ENCODE peak calls at places on chromosome 20, in ten cellular contexts. P, G, X, M, J, L, B, D, T and F are unnamed samples.

GRCh38 chr20:45969712-45970634 is 2.0 kb downstream of the ZNF335 start:
- DNase-seq in P (peak), G (peak), X (peak), M (peak), J (no peak), L (peak), B (peak), D (no peak), T (no peak), F (peak)

GRCh38 chr20:20710847-20711315 is 1.6 kb downstream of the RALGAPA2 start:
- DNase-seq in P (peak), G (no peak), X (peak), M (no peak), J (peak), L (peak), B (no peak), D (no peak), T (no peak), F (peak)

GRCh38 chr20:9945406-9945805 is 89.4 kb upstream of the ANKEF1 start:
- DNase-seq in P (no peak), G (no peak), X (no peak), M (peak), J (no peak), L (no peak), B (peak), D (no peak), T (no peak), F (no peak)

GRCh38 chr20:25136643-25137559 is 55.0 kb upstream of the VSX1 start:
- DNase-seq in P (peak), G (no peak), X (no peak), M (peak), J (no peak), L (no peak), B (peak), D (no peak), T (no peak), F (no peak)

GRCh38 chr20:38685853-38686473 is 38.3 kb upstream of the SLC32A1 start:
- DNase-seq in P (peak), G (no peak), X (no peak), M (peak), J (peak), L (no peak), B (peak), D (no peak), T (no peak), F (peak)

GRCh38 chr20:57213291-57213690 is 53.1 kb downstream of the BMP7 start:
- DNase-seq in P (no peak), G (no peak), X (no peak), M (no peak), J (no peak), L (no peak), B (no peak), D (no peak), T (no peak), F (no peak)

GRCh38 chr20:52217689-52218395 is 26.3 kb upstream of the ZFP64 start:
- DNase-seq in P (no peak), G (no peak), X (no peak), M (no peak), J (no peak), L (no peak), B (no peak), D (no peak), T (no peak), F (no peak)

GRCh38 chr20:22924036-22924737 is 110.9 kb upstream of the SSTR4 start:
- DNase-seq in P (no peak), G (no peak), X (no peak), M (no peak), J (no peak), L (no peak), B (no peak), D (no peak), T (no peak), F (peak)

GRCh38 chr20:9144643-9145042 is 75.8 kb downstream of the PLCB4 start:
- DNase-seq in P (no peak), G (no peak), X (no peak), M (no peak), J (no peak), L (no peak), B (no peak), D (no peak), T (no peak), F (no peak)

GRCh38 chr20:40682104-40683045 is 6.7 kb downstream of the MAFB start:
- DNase-seq in P (peak), G (no peak), X (peak), M (no peak), J (no peak), L (peak), B (no peak), D (no peak), T (no peak), F (no peak)

GRCh38 chr20:11103866-11104265 is 430.1 kb upstream of the JAG1 start:
- DNase-seq in P (no peak), G (no peak), X (no peak), M (peak), J (no peak), L (no peak), B (no peak), D (no peak), T (no peak), F (no peak)

GRCh38 chr20:6566821-6567220 is 200.7 kb upstream of the BMP2 start:
- DNase-seq in P (no peak), G (no peak), X (no peak), M (peak), J (no peak), L (no peak), B (no peak), D (no peak), T (no peak), F (no peak)

GRCh38 chr20:40686434-40686882 is 2.6 kb downstream of the MAFB start:
- DNase-seq in P (peak), G (no peak), X (no peak), M (no peak), J (no peak), L (peak), B (no peak), D (no peak), T (no peak), F (peak)

GRCh38 chr20:6766433-6766832 is 1.1 kb upstream of the BMP2 start:
- DNase-seq in P (peak), G (no peak), X (no peak), M (no peak), J (no peak), L (no peak), B (no peak), D (no peak), T (no peak), F (no peak)

GRCh38 chr20:10080554-10080953 is 45.8 kb downstream of the ANKEF1 start:
- DNase-seq in P (no peak), G (no peak), X (no peak), M (no peak), J (no peak), L (no peak), B (no peak), D (no peak), T (no peak), F (no peak)

GRCh38 chr20:36585410-36586125 is 12.2 kb downstream of the TGIF2 start:
- DNase-seq in P (no peak), G (no peak), X (no peak), M (peak), J (no peak), L (no peak), B (no peak), D (no peak), T (no peak), F (no peak)

GRCh38 chr20:32325706-32326506 is 32.2 kb upstream of the ASXL1 start:
- DNase-seq in P (peak), G (no peak), X (no peak), M (peak), J (peak), L (no peak), B (peak), D (no peak), T (no peak), F (peak)

GRCh38 chr20:25378189-25378883 is 12.3 kb downstream of the ABHD12 start:
- DNase-seq in P (no peak), G (no peak), X (no peak), M (no peak), J (no peak), L (no peak), B (no peak), D (no peak), T (no peak), F (no peak)

GRCh38 chr20:49482621-49483017 is at the start of gene KCNB1:
- DNase-seq in P (peak), G (peak), X (peak), M (peak), J (peak), L (peak), B (peak), D (no peak), T (peak), F (peak)

GRCh38 chr20:53244711-53245110 is 272.6 kb downstream of the TSHZ2 start:
- DNase-seq in P (no peak), G (no peak), X (no peak), M (no peak), J (no peak), L (no peak), B (no peak), D (no peak), T (no peak), F (no peak)

GRCh38 chr20:8153281-8153908 is 21.3 kb downstream of the PLCB1 start:
- DNase-seq in P (no peak), G (no peak), X (no peak), M (peak), J (no peak), L (no peak), B (no peak), D (no peak), T (no peak), F (no peak)

GRCh38 chr20:1434571-1435336 is 31.9 kb downstream of the NSFL1C start:
- DNase-seq in P (peak), G (no peak), X (peak), M (peak), J (peak), L (no peak), B (no peak), D (peak), T (no peak), F (peak)

GRCh38 chr20:560680-561079 is 17.1 kb upstream of the CSNK2A1 start:
- DNase-seq in P (no peak), G (no peak), X (no peak), M (no peak), J (no peak), L (no peak), B (no peak), D (no peak), T (no peak), F (no peak)

GRCh38 chr20:4082406-4083102 is 67.2 kb upstream of the RNF24 start:
- DNase-seq in P (peak), G (peak), X (peak), M (peak), J (no peak), L (peak), B (no peak), D (peak), T (no peak), F (peak)

GRCh38 chr20:11003341-11003740 is 329.5 kb upstream of the JAG1 start:
- DNase-seq in P (no peak), G (no peak), X (no peak), M (no peak), J (no peak), L (no peak), B (no peak), D (no peak), T (no peak), F (no peak)

GRCh38 chr20:2762578-2763131 is 37.8 kb downstream of the CPXM1 start:
- DNase-seq in P (no peak), G (no peak), X (no peak), M (no peak), J (no peak), L (peak), B (no peak), D (no peak), T (no peak), F (no peak)

GRCh38 chr20:47713941-47714450 is 71.3 kb downstream of the SULF2 start:
- DNase-seq in P (no peak), G (peak), X (no peak), M (peak), J (no peak), L (peak), B (no peak), D (no peak), T (no peak), F (no peak)

GRCh38 chr20:46979603-46980241 is 85.1 kb downstream of the EYA2 start:
- DNase-seq in P (no peak), G (no peak), X (no peak), M (no peak), J (no peak), L (no peak), B (no peak), D (no peak), T (no peak), F (no peak)

GRCh38 chr20:44586986-44587980 is 4.9 kb downstream of the PKIG start:
- DNase-seq in P (no peak), G (no peak), X (no peak), M (peak), J (no peak), L (no peak), B (no peak), D (peak), T (no peak), F (no peak)

GRCh38 chr20:62168061-62168460 is 14.8 kb upstream of the MTG2 start:
- DNase-seq in P (no peak), G (no peak), X (no peak), M (no peak), J (no peak), L (no peak), B (no peak), D (no peak), T (no peak), F (no peak)

GRCh38 chr20:44052166-44052565 is 134.8 kb downstream of the JPH2 start:
- DNase-seq in P (no peak), G (no peak), X (no peak), M (no peak), J (peak), L (peak), B (no peak), D (no peak), T (no peak), F (no peak)

GRCh38 chr20:43959079-43959919 is 44.6 kb downstream of the TOX2 start:
- DNase-seq in P (peak), G (no peak), X (no peak), M (no peak), J (no peak), L (peak), B (no peak), D (no peak), T (no peak), F (no peak)

GRCh38 chr20:33176101-33176500 is 8.1 kb downstream of the BPIFA2 start:
- DNase-seq in P (no peak), G (no peak), X (no peak), M (no peak), J (no peak), L (no peak), B (no peak), D (no peak), T (no peak), F (no peak)

GRCh38 chr20:10861086-10861485 is 187.3 kb upstream of the JAG1 start:
- DNase-seq in P (no peak), G (no peak), X (no peak), M (peak), J (no peak), L (no peak), B (peak), D (no peak), T (no peak), F (no peak)

GRCh38 chr20:56440346-56441007 is 27.9 kb upstream of the RTF2 start:
- DNase-seq in P (no peak), G (no peak), X (no peak), M (no peak), J (no peak), L (no peak), B (no peak), D (peak), T (no peak), F (no peak)

DNA sequence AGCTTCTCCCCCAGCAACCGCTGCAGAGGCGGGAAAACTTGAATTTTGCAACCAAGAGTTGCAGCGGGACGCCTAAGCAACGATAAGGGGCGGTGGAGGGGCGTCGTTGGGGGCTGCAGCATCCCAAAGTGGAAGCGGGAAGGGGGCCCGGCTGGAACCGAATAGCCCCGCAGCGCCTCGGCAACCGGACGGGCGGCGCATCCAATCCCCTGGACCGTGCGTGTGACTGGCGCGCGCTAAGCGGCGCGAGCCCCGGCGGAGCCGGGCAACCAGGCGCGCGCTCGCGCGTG is 670 bp upstream of the PARD6B start:
- DNase-seq in P (no peak), G (no peak), X (no peak), M (no peak), J (no peak), L (no peak), B (no peak), D (no peak), T (no peak), F (no peak)
- TF ChIP-seq POLR2A in P (no peak), G (peak), X (peak), M (no peak), J (no peak), L (no peak), B (peak), D (peak), T (no peak), F (no peak)

GRCh38 chr20:58645277-58645968 is 5.7 kb upstream of the STX16 start:
- DNase-seq in P (no peak), G (peak), X (no peak), M (peak), J (no peak), L (peak), B (no peak), D (peak), T (no peak), F (no peak)

GRCh38 chr20:58639182-58640146 is 11.6 kb upstream of the STX16 start:
- DNase-seq in P (no peak), G (no peak), X (peak), M (no peak), J (no peak), L (no peak), B (no peak), D (no peak), T (no peak), F (no peak)

GRCh38 chr20:58638467-58639181 is 12.5 kb upstream of the STX16 start:
- DNase-seq in P (no peak), G (peak), X (no peak), M (no peak), J (no peak), L (no peak), B (no peak), D (no peak), T (no peak), F (no peak)

GRCh38 chr20:58640446-58640845 is 10.6 kb upstream of the STX16 start:
- DNase-seq in P (no peak), G (no peak), X (peak), M (peak), J (no peak), L (no peak), B (no peak), D (no peak), T (no peak), F (no peak)

GRCh38 chr20:58642465-58642864 is 8.6 kb upstream of the STX16 start:
- DNase-seq in P (no peak), G (no peak), X (no peak), M (no peak), J (peak), L (peak), B (no peak), D (no peak), T (no peak), F (no peak)
- TF ChIP-seq POLR2A in P (no peak), G (no peak), X (no peak), M (no peak), J (no peak), L (no peak), B (no peak), D (no peak), T (no peak), F (no peak)

DNA sequence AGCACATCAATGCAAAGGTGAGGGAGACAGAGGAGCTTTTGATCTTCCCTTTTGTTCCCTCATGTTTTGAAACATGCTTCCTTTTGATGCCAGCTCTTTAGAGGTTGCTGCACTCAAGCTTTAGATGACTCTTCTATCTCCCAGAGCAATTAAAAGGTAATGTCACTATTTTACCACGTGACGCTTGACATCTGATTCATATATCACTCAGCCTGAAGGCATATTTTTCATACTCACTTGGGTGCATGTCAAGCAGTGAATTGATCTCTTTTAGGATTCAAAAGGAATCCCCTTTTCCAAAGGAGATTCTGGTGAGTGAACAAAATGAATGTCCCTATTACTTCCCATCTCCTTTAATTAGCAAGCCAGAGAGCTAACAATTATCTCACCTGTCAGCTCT is 1026.6 kb downstream of the KIF16B start:
- DNase-seq in P (no peak), G (no peak), X (no peak), M (no peak), J (no peak), L (no peak), B (no peak), D (no peak), T (no peak), F (no peak)
- TF ChIP-seq POLR2A in P (no peak), G (no peak), X (no peak), M (no peak), J (no peak), L (no peak), B (no peak), D (no peak), T (no peak), F (no peak)

GRCh38 chr20:17682889-17683198 is 802 bp upstream of the RRBP1 start:
- DNase-seq in P (no peak), G (no peak), X (no peak), M (no peak), J (no peak), L (no peak), B (no peak), D (no peak), T (no peak), F (no peak)

GRCh38 chr20:17682103-17682888 is at the start of gene RRBP1:
- DNase-seq in P (peak), G (peak), X (peak), M (peak), J (peak), L (peak), B (peak), D (peak), T (peak), F (peak)

GRCh38 chr20:17685168-17685567 is 3.1 kb upstream of the RRBP1 start:
- DNase-seq in P (no peak), G (no peak), X (no peak), M (no peak), J (no peak), L (no peak), B (no peak), D (no peak), T (no peak), F (no peak)

GRCh38 chr20:17684077-17684888 is 2.2 kb upstream of the RRBP1 start:
- DNase-seq in P (peak), G (no peak), X (no peak), M (no peak), J (no peak), L (no peak), B (no peak), D (no peak), T (no peak), F (no peak)

DNA sequence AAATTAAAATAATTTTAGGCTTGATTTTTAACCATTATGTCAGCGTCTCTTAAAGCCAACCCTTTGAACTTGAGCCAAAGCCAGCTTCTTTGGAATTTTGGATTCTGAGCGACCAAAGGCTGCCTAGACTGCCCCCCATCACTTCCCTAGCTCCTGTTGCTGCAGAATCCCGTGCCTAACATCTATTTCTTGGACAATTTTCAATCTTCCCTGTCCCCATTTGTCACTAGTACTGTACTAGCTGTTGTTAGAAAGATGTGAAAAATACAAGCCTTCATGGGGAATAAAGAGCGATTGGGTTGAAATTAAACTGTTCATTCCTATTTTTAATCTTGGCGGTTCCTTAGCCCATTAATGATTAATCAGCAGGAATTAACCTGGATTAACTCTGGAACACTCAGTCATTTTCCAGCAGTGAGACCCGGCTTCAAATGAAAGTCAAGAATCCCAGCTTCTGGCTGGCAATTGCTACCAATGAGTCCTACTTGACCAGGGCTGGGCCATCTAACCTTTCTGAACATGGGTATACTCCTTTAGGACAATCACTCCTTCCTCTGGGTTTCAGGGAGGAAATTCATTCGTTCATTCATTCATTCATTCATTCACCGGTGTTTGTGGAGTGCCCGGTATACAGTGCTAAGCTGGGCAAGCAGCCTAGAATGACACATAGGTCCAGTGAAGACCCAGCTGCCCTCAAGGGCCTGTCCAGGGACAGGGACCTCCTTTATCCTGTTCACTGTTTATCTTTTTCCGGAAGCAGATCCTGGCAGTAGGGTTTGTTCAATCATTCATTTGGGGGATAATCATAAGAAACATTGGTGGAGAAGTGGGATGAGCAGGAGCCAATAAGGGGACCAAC is 1.4 kb upstream of the RRBP1 start:
- DNase-seq in P (peak), G (no peak), X (no peak), M (no peak), J (no peak), L (no peak), B (no peak), D (no peak), T (no peak), F (no peak)
- TF ChIP-seq POLR2A in P (no peak), G (no peak), X (no peak), M (no peak), J (no peak), L (no peak), B (no peak), D (no peak), T (no peak), F (no peak)